ENCODE peak calls at places on chromosome 4, in four cellular contexts. Y, W, K and P are unnamed samples. For H3K36me3, the result is how much of the 10 kb centered on the place peaks cover.

GRCh38 chr4:72567821-72568620 is 1.0 kb downstream of the ADAMTS3 start:
- DNase-seq in Y (peak), K (peak), W (peak), P (peak)

GRCh38 chr4:4859010-4859798 is at the start of gene MSX1:
- DNase-seq in K (peak), Y (peak), W (peak), P (peak)

GRCh38 chr4:1573830-1574459 is 110.2 kb downstream of the FAM53A start:
- DNase-seq in Y (no peak), K (no peak), W (no peak), P (no peak)

GRCh38 chr4:169611991-169612868 is at the start of gene NEK1:
- DNase-seq in K (peak), Y (peak), W (peak), P (peak)

GRCh38 chr4:7837597-7838135 is 102.0 kb downstream of the AFAP1 start:
- DNase-seq in K (no peak), Y (no peak), W (no peak), P (no peak)

GRCh38 chr4:185096032-185096653 is 46.9 kb upstream of the SLC25A4 start:
- DNase-seq in W (peak), K (no peak), Y (peak), P (peak)

GRCh38 chr4:120139392-120139791 is 72.7 kb upstream of the MAD2L1 start:
- DNase-seq in Y (no peak), W (no peak), K (no peak), P (no peak)

GRCh38 chr4:164023214-164023613 is 528.7 kb downstream of the TMA16 start:
- DNase-seq in W (no peak), K (no peak), Y (no peak), P (no peak)

GRCh38 chr4:116788723-116789122 is 296.7 kb downstream of the TRAM1L1 start:
- DNase-seq in W (no peak), Y (no peak), K (no peak), P (no peak)

GRCh38 chr4:88033309-88033708 is 25.9 kb downstream of the PKD2 start:
- DNase-seq in W (peak), Y (peak), K (no peak), P (peak)

DNA sequence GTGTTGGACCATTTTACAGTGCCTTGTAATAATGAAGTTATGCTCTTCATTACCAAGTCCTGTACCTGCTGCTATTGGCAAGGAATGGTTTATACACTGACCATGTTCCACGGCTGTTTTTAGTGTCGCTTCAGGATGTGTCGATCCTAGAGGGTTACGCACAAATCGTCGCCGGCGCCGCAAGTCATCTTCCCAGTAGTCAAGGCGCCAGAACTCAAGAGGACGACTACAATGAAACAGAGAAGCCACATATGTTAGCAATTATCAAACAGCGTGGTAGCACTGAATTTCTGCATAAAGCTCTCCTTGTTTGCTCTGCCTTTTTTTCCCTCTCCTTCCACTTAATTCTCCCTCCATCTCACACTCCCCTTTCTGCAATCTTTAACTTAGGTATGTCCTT is 17.0 kb downstream of the MAB21L2 start:
- DNase-seq in W (no peak), K (no peak), Y (no peak), P (no peak)
- H3K4me3 ChIP-seq in W (no peak), K (no peak), Y (no peak), P (no peak)

GRCh38 chr4:153619811-153620210 is 64.3 kb upstream of the TLR2 start:
- DNase-seq in W (no peak), Y (no peak), K (no peak), P (no peak)

GRCh38 chr4:153618831-153619230 is 65.2 kb upstream of the TLR2 start:
- DNase-seq in K (no peak), Y (no peak), W (no peak), P (no peak)

GRCh38 chr4:153622778-153623240 is 61.3 kb upstream of the TLR2 start:
- DNase-seq in K (no peak), Y (no peak), W (no peak), P (no peak)

GRCh38 chr4:153622093-153622492 is 62.0 kb upstream of the TLR2 start:
- DNase-seq in Y (no peak), W (no peak), K (no peak), P (no peak)

DNA sequence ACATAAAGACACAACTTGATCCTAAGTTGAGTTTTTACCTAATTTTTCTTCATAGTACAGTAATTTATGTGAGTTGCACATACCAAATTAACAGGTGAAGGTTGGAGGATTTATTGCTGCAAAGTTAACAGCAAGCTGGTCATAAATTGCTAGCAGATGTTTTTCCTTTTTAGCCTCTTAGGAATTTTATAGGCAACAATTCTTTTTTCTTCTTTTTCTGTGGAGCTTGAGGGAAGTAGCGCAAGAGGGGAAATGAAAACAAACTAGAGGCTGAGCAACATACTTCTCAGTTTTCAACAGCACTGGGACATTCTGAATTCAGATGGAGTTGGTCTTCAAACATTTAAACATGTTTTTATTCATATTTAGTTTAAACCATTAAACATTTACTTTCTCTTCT is 63.7 kb upstream of the TLR2 start:
- DNase-seq in W (no peak), Y (no peak), K (no peak), P (no peak)
- H3K36me3 ChIP-seq in W (half or more), Y (under half), K (half or more), P (under half)

DNA sequence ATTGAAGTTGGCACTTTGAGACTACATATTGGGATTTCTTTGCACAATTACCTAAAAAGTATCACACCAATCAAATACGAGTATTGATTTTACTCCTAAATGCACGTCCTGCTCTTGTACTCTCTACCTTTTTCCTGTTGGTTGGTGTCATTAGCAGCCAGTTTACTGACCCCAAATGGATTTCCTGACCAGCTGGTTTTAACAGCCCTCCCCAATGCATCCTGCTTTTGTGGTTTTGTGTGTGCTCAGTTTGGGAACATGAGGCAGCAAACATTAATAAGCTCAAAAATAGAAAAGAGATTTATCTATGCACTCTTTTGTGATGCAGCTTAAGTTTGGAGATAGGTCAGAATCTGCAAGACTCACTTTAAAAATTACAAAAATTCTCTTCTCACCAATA is 230.3 kb downstream of the MAPK10 start:
- DNase-seq in Y (no peak), W (no peak), K (no peak), P (no peak)
- H3K4me3 ChIP-seq in Y (no peak), W (no peak), K (no peak), P (no peak)

DNA sequence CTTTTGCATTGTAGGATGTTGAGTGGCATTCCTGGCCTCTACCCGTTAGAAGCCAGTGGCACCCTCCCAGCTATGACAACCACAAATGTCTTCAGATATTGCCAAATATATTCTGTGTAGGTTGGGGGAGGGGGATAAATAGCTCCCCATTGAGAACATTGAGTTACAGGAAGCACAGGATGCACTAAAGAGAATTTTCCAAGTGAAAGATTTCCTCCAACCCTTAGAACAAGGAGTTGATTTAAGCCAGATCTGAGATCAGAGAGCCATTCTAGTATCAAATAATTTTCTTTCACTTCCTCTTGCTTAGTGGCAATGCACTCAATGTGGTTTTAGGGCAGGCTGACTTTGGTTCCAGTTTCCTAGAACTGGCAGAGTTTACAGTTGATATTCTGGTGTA is 436.6 kb downstream of the C4orf33 start:
- DNase-seq in K (no peak), Y (no peak), W (no peak), P (no peak)
- H3K36me3 ChIP-seq in K (under half), Y (under half), W (under half), P (under half)

DNA sequence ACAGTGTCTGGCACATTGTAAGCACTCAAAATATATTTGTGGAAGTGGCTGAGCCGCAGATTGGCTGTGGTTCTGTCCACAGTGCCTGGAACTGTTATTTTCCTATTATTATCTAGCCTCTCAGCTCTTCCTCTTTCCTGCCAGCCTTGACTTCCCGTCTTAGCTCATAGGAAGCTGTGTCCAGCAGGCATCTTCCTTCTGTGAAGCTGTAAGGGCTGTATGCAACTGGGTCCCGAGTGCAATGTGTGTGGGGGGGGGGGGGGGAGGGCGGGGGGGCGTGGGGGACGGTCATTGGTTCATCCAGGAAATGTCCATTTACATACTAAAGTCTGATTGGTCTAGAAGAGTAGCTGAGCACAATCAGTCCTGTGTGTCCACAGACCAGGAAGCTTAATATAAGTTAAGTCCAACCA is 210.7 kb downstream of the PDGFRA start:
- DNase-seq in Y (peak), W (peak), K (no peak), P (no peak)
- H3K4me3 ChIP-seq in Y (no peak), W (no peak), K (no peak), P (no peak)

DNA sequence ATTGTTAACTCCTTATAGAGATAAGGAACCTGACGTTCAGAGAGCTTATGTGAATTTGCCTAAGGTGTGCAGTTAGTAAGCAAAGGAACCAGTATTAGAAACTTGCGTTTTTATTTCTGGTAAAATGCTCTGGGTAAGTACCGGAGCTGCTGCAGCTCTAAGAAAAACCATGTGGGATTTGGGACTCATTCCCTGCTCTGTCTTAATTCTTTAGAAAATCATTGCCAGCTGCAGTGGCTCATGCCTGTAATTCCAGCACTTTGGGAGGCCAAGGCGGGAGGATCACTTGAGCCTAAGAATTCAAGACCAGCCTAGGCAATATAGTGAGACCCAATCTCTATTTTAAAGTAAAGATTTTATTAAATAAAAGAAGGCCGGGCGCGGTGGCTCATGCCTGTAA is 5.7 kb downstream of the CCKAR start:
- DNase-seq in Y (no peak), K (no peak), W (no peak), P (no peak)
- H3K36me3 ChIP-seq in Y (under half), K (under half), W (under half), P (under half)

GRCh38 chr4:159052315-159052714 is 50.6 kb upstream of the RAPGEF2 start:
- DNase-seq in W (no peak), Y (no peak), K (no peak), P (no peak)
- H3K4me3 ChIP-seq in W (no peak), Y (no peak), K (no peak), P (no peak)

GRCh38 chr4:108280072-108280471 is 111.3 kb upstream of the LEF1 start:
- DNase-seq in Y (no peak), K (no peak), W (no peak), P (no peak)
- H3K36me3 ChIP-seq in Y (under half), K (under half), W (under half), P (under half)